ENCODE peak calls at places on chromosomes 13 and 19, in eight cellular contexts. K is CD4-positive, alpha-beta T cell; P is progenitor cell of endocrine pancreas; S is fibroblast of the aortic adventitia; Y is neural progenitor cell; L is right atrium auricular region; D is astrocyte; B is heart left ventricle. X is an unnamed sample.
A peak's percentile ranks its signal among the peaks of the same experiment; 100 is the strongest.

GRCh38 chr19:45754323-45754722 is 14.7 kb downstream of the SIX5 start:
- DNase-seq in K (no peak), P (no peak), S (no peak), Y (no peak), L (no peak), D (no peak), B (no peak), X (no peak)

GRCh38 chr13:101520672-101521071 is 68.2 kb downstream of the ITGBL1 start:
- DNase-seq in K (no peak), P (no peak), S (peak; percentile 64), Y (peak; percentile 2), L (no peak), D (peak; percentile 75), B (no peak), X (peak; percentile 91)

GRCh38 chr13:94345374-94346195 is 133.9 kb downstream of the DCT start:
- DNase-seq in K (no peak), P (no peak), S (peak; percentile 76), Y (no peak), L (no peak), D (peak; percentile 28), B (no peak), X (peak; percentile 56)

GRCh38 chr13:114142640-114143490 is 10.4 kb upstream of the RASA3 start:
- DNase-seq in K (peak; percentile 79), P (no peak), S (no peak), Y (no peak), L (no peak), D (no peak), B (no peak), X (no peak)

GRCh38 chr19:19460258-19460731 is 54.8 kb downstream of the GATAD2A start:
- DNase-seq in K (peak; percentile 13), P (no peak), S (no peak), Y (no peak), L (no peak), D (no peak), B (no peak), X (peak; percentile 32)

GRCh38 chr19:17948967-17949930 is 16.4 kb downstream of the CCDC124 start:
- DNase-seq in K (no peak), P (no peak), S (no peak), Y (peak; percentile 43), L (no peak), D (no peak), B (no peak), X (no peak)

GRCh38 chr13:41054212-41054877 is 7.0 kb upstream of the WBP4 start:
- DNase-seq in K (no peak), P (no peak), S (peak; percentile 71), Y (peak; percentile 57), L (no peak), D (peak; percentile 61), B (no peak), X (peak; percentile 77)

GRCh38 chr13:96075953-96076543 is 13.9 kb upstream of the HS6ST3 start:
- DNase-seq in K (no peak), P (no peak), S (peak; percentile 52), Y (no peak), L (no peak), D (no peak), B (no peak), X (peak; percentile 25)

GRCh38 chr13:73166204-73166603 is 107.4 kb downstream of the KLF5 start:
- DNase-seq in K (no peak), P (no peak), S (no peak), Y (no peak), L (no peak), D (no peak), B (no peak), X (no peak)

GRCh38 chr19:19171110-19171672 is 1.1 kb upstream of the MEF2B start:
- DNase-seq in K (no peak), P (no peak), S (no peak), Y (no peak), L (no peak), D (no peak), B (no peak), X (no peak)

GRCh38 chr13:30832845-30833332 is 73.2 kb upstream of the MEDAG start:
- DNase-seq in K (peak; percentile 12), P (peak; percentile 36), S (peak; percentile 23), Y (peak; percentile 32), L (no peak), D (peak; percentile 68), B (peak; percentile 21), X (no peak)

GRCh38 chr13:94479559-94480095 is at the start of gene DCT:
- DNase-seq in K (no peak), P (no peak), S (no peak), Y (peak; percentile 63), L (no peak), D (no peak), B (no peak), X (no peak)

GRCh38 chr19:31350033-31350692 is 927 bp upstream of the TSHZ3 start:
- DNase-seq in K (no peak), P (no peak), S (no peak), Y (peak; percentile 38), L (no peak), D (no peak), B (peak; percentile 60), X (no peak)

GRCh38 chr13:93727301-93728141 is 500.9 kb downstream of the GPC6 start:
- DNase-seq in K (no peak), P (no peak), S (peak; percentile 53), Y (no peak), L (no peak), D (peak; percentile 59), B (no peak), X (peak; percentile 64)

GRCh38 chr13:29749401-29750177 is 100.8 kb downstream of the UBL3 start:
- DNase-seq in K (no peak), P (no peak), S (peak; percentile 39), Y (no peak), L (no peak), D (peak; percentile 50), B (no peak), X (peak; percentile 38)

GRCh38 chr19:19372656-19373416 is 32.6 kb upstream of the GATAD2A start:
- DNase-seq in K (no peak), P (no peak), S (peak; percentile 41), Y (no peak), L (peak; percentile 73), D (no peak), B (peak; percentile 83), X (peak; percentile 29)

GRCh38 chr19:55344444-55344843 is 4.8 kb downstream of the KMT5C start:
- DNase-seq in K (no peak), P (no peak), S (no peak), Y (no peak), L (no peak), D (no peak), B (no peak), X (no peak)

GRCh38 chr19:47305309-47305751 is 4.3 kb upstream of the C5AR1 start:
- DNase-seq in K (peak; percentile 44), P (peak; percentile 64), S (peak; percentile 90), Y (peak; percentile 74), L (peak; percentile 79), D (peak; percentile 76), B (peak; percentile 34), X (peak; percentile 99)

GRCh38 chr13:76505437-76505836 is 380.8 kb downstream of the KCTD12 start:
- DNase-seq in K (no peak), P (no peak), S (no peak), Y (no peak), L (no peak), D (no peak), B (no peak), X (no peak)

DNA sequence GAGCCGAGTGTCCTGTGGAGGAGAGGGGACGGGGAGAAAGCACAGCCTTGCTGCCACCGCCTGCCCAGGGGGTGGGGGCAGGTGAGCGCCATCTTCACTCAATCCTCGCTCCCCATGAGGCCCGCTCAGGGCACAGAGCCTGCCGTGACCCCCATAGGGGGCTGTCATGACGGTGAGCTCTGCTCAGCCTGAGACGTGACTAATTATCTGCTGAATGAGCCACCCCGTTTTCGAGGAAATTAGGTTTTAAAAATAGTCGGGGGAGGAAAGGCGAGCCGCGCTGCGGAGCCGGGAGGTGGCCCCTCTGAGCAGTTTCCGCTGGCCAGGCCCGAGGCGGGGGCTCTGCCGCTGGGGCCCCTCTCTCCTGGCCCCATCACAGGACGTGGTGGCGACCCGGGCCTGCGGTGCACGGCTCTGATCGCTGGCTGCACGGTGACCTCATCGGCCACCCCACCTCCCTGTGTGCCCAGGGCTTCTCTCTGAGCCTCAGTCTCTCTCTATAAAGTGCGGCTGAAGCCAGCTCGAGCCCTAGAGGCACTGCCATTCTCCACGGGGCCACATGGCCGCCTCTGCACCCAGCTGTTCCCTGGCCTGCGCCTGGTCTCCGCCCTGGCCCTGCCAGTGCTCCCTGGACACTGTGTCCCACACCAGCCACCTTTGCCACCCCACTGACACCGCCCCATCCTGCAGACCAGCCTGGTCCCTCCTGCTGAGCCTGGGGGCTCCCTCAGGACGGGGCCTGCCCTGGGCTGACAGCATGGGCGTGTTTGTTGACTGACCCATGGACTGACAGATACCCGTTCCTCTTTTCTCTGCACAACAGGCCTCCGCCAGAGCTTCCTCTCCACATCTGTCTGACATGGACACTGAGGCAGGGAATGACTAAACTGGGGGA is 28.3 kb downstream of the PIP5K1C start:
- DNase-seq in K (no peak), P (no peak), S (peak; percentile 25), Y (no peak), L (no peak), D (peak; percentile 25), B (peak; percentile 46), X (peak; percentile 53)
- TF ChIP-seq CTCF in K (no peak), P (no peak), S (peak; percentile 13), Y (no peak), L (no peak), D (no peak), B (no peak), X (no peak)

GRCh38 chr13:23672616-23673015 is 102.4 kb downstream of the TNFRSF19 start:
- DNase-seq in K (no peak), P (no peak), S (no peak), Y (no peak), L (no peak), D (peak; percentile 70), B (no peak), X (no peak)

GRCh38 chr13:23670793-23671192 is 100.6 kb downstream of the TNFRSF19 start:
- DNase-seq in K (no peak), P (no peak), S (no peak), Y (no peak), L (no peak), D (no peak), B (no peak), X (peak; percentile 65)

GRCh38 chr13:23671902-23672301 is 101.7 kb downstream of the TNFRSF19 start:
- DNase-seq in K (no peak), P (no peak), S (no peak), Y (no peak), L (no peak), D (peak; percentile 75), B (no peak), X (peak; percentile 93)

GRCh38 chr13:23673354-23673753 is 103.1 kb downstream of the TNFRSF19 start:
- DNase-seq in K (no peak), P (no peak), S (peak; percentile 95), Y (no peak), L (no peak), D (peak; percentile 99), B (no peak), X (peak; percentile 98)

GRCh38 chr13:23671367-23671766 is 101.2 kb downstream of the TNFRSF19 start:
- DNase-seq in K (no peak), P (no peak), S (peak; percentile 55), Y (no peak), L (no peak), D (peak; percentile 33), B (no peak), X (peak; percentile 73)
- TF ChIP-seq CTCF in K (no peak), P (no peak), S (no peak), Y (no peak), L (no peak), D (no peak), B (no peak), X (no peak)

GRCh38 chr19:4976412-4977298 is 7.7 kb downstream of the KDM4B start:
- DNase-seq in K (no peak), P (no peak), S (peak; percentile 98), Y (peak; percentile 44), L (peak; percentile 96), D (peak; percentile 93), B (peak; percentile 47), X (peak; percentile 99)
- TF ChIP-seq CTCF in K (no peak), P (no peak), S (peak; percentile 66), Y (peak; percentile 39), L (no peak), D (peak; percentile 38), B (no peak), X (peak; percentile 62)

GRCh38 chr13:50905256-50905655 is 4.3 kb upstream of the RNASEH2B start:
- DNase-seq in K (no peak), P (no peak), S (no peak), Y (no peak), L (no peak), D (no peak), B (no peak), X (no peak)
- TF ChIP-seq CTCF in K (no peak), P (no peak), S (no peak), Y (no peak), L (no peak), D (no peak), B (no peak), X (no peak)

X was measured in fibroblast of mammary gland.